ENCODE peak calls at places on chromosome 15, in nine cellular contexts. E, F, U, B, P, L, C, I and G are unnamed samples.

GRCh38 chr15:77094397-77095030 is 23.6 kb upstream of the TSPAN3 start:
- DNase-seq in E (no peak), F (no peak), U (no peak), B (peak), P (no peak), L (no peak), C (no peak), I (no peak), G (no peak)

GRCh38 chr15:60179786-60180391 is 175.8 kb downstream of the FOXB1 start:
- DNase-seq in E (peak), F (peak), U (no peak), B (peak), P (peak), L (peak), C (peak), I (peak), G (peak)

GRCh38 chr15:99105516-99106341 is 849 bp downstream of the SYNM start:
- DNase-seq in E (peak), F (peak), U (peak), B (peak), P (no peak), L (no peak), C (peak), I (peak), G (peak)

GRCh38 chr15:78298983-78299301 is 467 bp downstream of the SKIC8 start:
- DNase-seq in E (no peak), F (peak), U (no peak), B (peak), P (no peak), L (no peak), C (peak), I (peak), G (peak)

GRCh38 chr15:58276924-58277323 is 138.7 kb downstream of the AQP9 start:
- DNase-seq in E (no peak), F (no peak), U (no peak), B (no peak), P (no peak), L (no peak), C (no peak), I (no peak), G (no peak)

GRCh38 chr15:101608182-101608581 is 44.0 kb downstream of the TM2D3 start:
- DNase-seq in E (no peak), F (no peak), U (no peak), B (no peak), P (no peak), L (no peak), C (no peak), I (no peak), G (no peak)

GRCh38 chr15:78768531-78769408 is 42.5 kb downstream of the ADAMTS7 start:
- DNase-seq in E (no peak), F (no peak), U (no peak), B (no peak), P (no peak), L (no peak), C (no peak), I (no peak), G (no peak)

GRCh38 chr15:67039349-67040075 is 25.9 kb upstream of the SMAD3 start:
- DNase-seq in E (no peak), F (no peak), U (no peak), B (no peak), P (no peak), L (no peak), C (no peak), I (no peak), G (no peak)

GRCh38 chr15:25810631-25811077 is 52.5 kb downstream of the ATP10A start:
- DNase-seq in E (no peak), F (peak), U (no peak), B (no peak), P (no peak), L (no peak), C (no peak), I (no peak), G (no peak)

GRCh38 chr15:48966595-48967301 is 3.0 kb upstream of the SHC4 start:
- DNase-seq in E (peak), F (peak), U (peak), B (no peak), P (no peak), L (peak), C (peak), I (peak), G (peak)

GRCh38 chr15:76988874-76989780 is 5.8 kb upstream of the PSTPIP1 start:
- DNase-seq in E (no peak), F (no peak), U (peak), B (no peak), P (no peak), L (no peak), C (peak), I (no peak), G (no peak)

GRCh38 chr15:88638626-88639372 is at the start of gene ISG20:
- DNase-seq in E (peak), F (peak), U (peak), B (peak), P (peak), L (peak), C (peak), I (peak), G (peak)

GRCh38 chr15:98609144-98609852 is 39.0 kb upstream of the IGF1R start:
- DNase-seq in E (peak), F (peak), U (no peak), B (no peak), P (peak), L (peak), C (peak), I (peak), G (peak)

GRCh38 chr15:100114100-100114499 is 227.7 kb downstream of the ADAMTS17 start:
- DNase-seq in E (peak), F (peak), U (no peak), B (no peak), P (no peak), L (no peak), C (peak), I (peak), G (peak)

GRCh38 chr15:68112711-68113110 is 58.6 kb downstream of the PIAS1 start:
- DNase-seq in E (peak), F (peak), U (no peak), B (no peak), P (no peak), L (no peak), C (peak), I (no peak), G (peak)

GRCh38 chr15:31172606-31173005 is 71.1 kb upstream of the TRPM1 start:
- DNase-seq in E (no peak), F (no peak), U (no peak), B (no peak), P (no peak), L (no peak), C (no peak), I (no peak), G (no peak)

GRCh38 chr15:40927497-40928346 is 1.4 kb upstream of the DLL4 start:
- DNase-seq in E (no peak), F (no peak), U (no peak), B (no peak), P (no peak), L (no peak), C (no peak), I (no peak), G (no peak)

GRCh38 chr15:51982013-51982769 is 10.6 kb upstream of the LEO1 start:
- DNase-seq in E (peak), F (peak), U (peak), B (peak), P (no peak), L (peak), C (peak), I (peak), G (peak)

GRCh38 chr15:40721716-40722115 is 26.7 kb downstream of the RAD51 start:
- DNase-seq in E (no peak), F (no peak), U (no peak), B (no peak), P (no peak), L (no peak), C (peak), I (peak), G (peak)

GRCh38 chr15:39756806-39757522 is 25.7 kb downstream of the FSIP1 start:
- DNase-seq in E (no peak), F (peak), U (no peak), B (peak), P (peak), L (peak), C (peak), I (peak), G (peak)

GRCh38 chr15:67025719-67026118 is 39.7 kb upstream of the SMAD3 start:
- DNase-seq in E (peak), F (peak), U (no peak), B (no peak), P (no peak), L (no peak), C (peak), I (peak), G (peak)

GRCh38 chr15:79656151-79656797 is 224.1 kb downstream of the MINAR1 start:
- DNase-seq in E (no peak), F (no peak), U (no peak), B (no peak), P (no peak), L (no peak), C (no peak), I (no peak), G (no peak)

GRCh38 chr15:96538506-96538905 is 208.0 kb downstream of the NR2F2 start:
- DNase-seq in E (no peak), F (no peak), U (no peak), B (no peak), P (no peak), L (no peak), C (no peak), I (no peak), G (no peak)

GRCh38 chr15:35312355-35312754 is 227.3 kb upstream of the NANOGP8 start:
- DNase-seq in E (no peak), F (no peak), U (no peak), B (no peak), P (no peak), L (no peak), C (no peak), I (no peak), G (peak)

GRCh38 chr15:99731336-99732267 is 1.6 kb downstream of the LYSMD4 start:
- DNase-seq in E (no peak), F (no peak), U (no peak), B (no peak), P (no peak), L (no peak), C (no peak), I (peak), G (no peak)

GRCh38 chr15:63256433-63256884 is 20.9 kb upstream of the APH1B start:
- DNase-seq in E (peak), F (peak), U (no peak), B (no peak), P (no peak), L (peak), C (peak), I (peak), G (peak)

GRCh38 chr15:70875001-70875782 is 17.0 kb downstream of the THAP10 start:
- DNase-seq in E (no peak), F (no peak), U (no peak), B (no peak), P (no peak), L (no peak), C (peak), I (peak), G (peak)

GRCh38 chr15:67093146-67093874 is 27.9 kb downstream of the SMAD3 start:
- DNase-seq in E (no peak), F (no peak), U (no peak), B (peak), P (no peak), L (no peak), C (no peak), I (no peak), G (no peak)

GRCh38 chr15:68201153-68201878 is 3.8 kb downstream of the CALML4 start:
- DNase-seq in E (no peak), F (no peak), U (no peak), B (no peak), P (no peak), L (no peak), C (no peak), I (no peak), G (no peak)

GRCh38 chr15:61033938-61034792 is 194.9 kb downstream of the RORA start:
- DNase-seq in E (no peak), F (no peak), U (no peak), B (no peak), P (no peak), L (no peak), C (no peak), I (no peak), G (no peak)

GRCh38 chr15:80929225-80929624 is 60.4 kb downstream of the MESD start:
- DNase-seq in E (peak), F (peak), U (no peak), B (no peak), P (no peak), L (peak), C (peak), I (peak), G (peak)

GRCh38 chr15:69577397-69577796 is 124.8 kb downstream of the RPLP1 start:
- DNase-seq in E (no peak), F (no peak), U (no peak), B (no peak), P (no peak), L (no peak), C (no peak), I (no peak), G (no peak)

DNA sequence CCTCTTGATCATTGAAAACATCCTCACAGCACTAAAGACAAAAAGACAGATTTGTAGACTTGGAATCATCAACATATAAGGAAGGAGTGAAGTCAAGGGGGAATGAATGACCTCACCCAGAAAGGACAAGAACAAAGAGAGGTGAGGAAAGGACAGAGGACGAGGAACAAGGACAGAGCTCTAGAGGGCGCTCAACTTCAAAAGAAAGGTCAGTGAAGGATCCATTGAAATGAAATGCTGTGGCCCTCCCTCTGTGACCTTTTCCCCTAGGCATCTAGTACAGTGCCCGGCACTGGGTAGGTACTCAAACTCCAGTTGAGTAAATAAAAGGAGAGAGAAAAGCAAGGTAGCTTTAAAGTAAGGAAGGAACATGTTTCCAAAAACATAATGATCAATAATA is 2.6 kb downstream of the ATP8B4 start:
- DNase-seq in E (no peak), F (no peak), U (no peak), B (peak), P (no peak), L (no peak), C (peak), I (peak), G (peak)
- H3K4me3 ChIP-seq in E (no peak), F (no peak), U (no peak), B (no peak), P (no peak), L (no peak), C (no peak), I (no peak), G (no peak)

GRCh38 chr15:45198337-45199135 is 10.8 kb upstream of the SHF start:
- DNase-seq in E (peak), F (peak), U (peak), B (peak), P (peak), L (peak), C (peak), I (peak), G (peak)
- H3K4me3 ChIP-seq in E (peak), F (peak), U (peak), B (peak), P (peak), L (peak), C (peak), I (peak), G (peak)

GRCh38 chr15:85704720-85705119 is 90.0 kb downstream of the KLHL25 start:
- DNase-seq in E (peak), F (no peak), U (no peak), B (no peak), P (no peak), L (no peak), C (no peak), I (no peak), G (peak)
- H3K4me3 ChIP-seq in E (no peak), F (no peak), U (no peak), B (peak), P (no peak), L (no peak), C (no peak), I (no peak), G (no peak)

GRCh38 chr15:64460737-64461576 is 579 bp downstream of the ZNF609 start:
- DNase-seq in E (peak), F (peak), U (peak), B (peak), P (no peak), L (peak), C (peak), I (peak), G (peak)

GRCh38 chr15:64464271-64465005 is 4.1 kb downstream of the ZNF609 start:
- DNase-seq in E (no peak), F (peak), U (no peak), B (no peak), P (no peak), L (no peak), C (no peak), I (peak), G (peak)

GRCh38 chr15:64461577-64462162 is 1.3 kb downstream of the ZNF609 start:
- DNase-seq in E (no peak), F (peak), U (no peak), B (no peak), P (no peak), L (no peak), C (no peak), I (peak), G (no peak)

GRCh38 chr15:64460206-64460736 is at the start of gene ZNF609:
- DNase-seq in E (peak), F (peak), U (peak), B (peak), P (peak), L (peak), C (peak), I (peak), G (peak)

DNA sequence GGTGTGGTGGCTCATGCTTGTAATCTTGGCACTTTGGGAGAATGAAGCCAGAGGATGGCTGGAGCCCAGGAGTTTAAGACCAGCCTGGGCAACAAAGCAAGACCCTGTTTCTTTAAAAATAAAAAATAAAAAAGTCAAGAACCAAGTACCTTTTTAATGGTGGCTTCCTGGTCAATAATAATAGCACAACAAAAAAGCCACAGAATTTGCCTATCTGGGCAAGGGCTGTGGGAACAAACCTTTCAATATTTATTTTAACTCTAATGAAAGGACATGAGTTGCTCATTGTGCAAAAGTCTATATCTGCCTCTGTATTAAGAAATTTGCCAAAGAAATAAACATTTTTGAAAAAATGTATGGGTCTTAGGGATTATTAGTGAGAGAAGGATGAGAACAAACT is 2.1 kb downstream of the ZNF609 start:
- DNase-seq in E (no peak), F (no peak), U (no peak), B (no peak), P (no peak), L (no peak), C (no peak), I (no peak), G (no peak)
- H3K4me3 ChIP-seq in E (peak), F (no peak), U (peak), B (peak), P (no peak), L (peak), C (no peak), I (peak), G (no peak)

DNA sequence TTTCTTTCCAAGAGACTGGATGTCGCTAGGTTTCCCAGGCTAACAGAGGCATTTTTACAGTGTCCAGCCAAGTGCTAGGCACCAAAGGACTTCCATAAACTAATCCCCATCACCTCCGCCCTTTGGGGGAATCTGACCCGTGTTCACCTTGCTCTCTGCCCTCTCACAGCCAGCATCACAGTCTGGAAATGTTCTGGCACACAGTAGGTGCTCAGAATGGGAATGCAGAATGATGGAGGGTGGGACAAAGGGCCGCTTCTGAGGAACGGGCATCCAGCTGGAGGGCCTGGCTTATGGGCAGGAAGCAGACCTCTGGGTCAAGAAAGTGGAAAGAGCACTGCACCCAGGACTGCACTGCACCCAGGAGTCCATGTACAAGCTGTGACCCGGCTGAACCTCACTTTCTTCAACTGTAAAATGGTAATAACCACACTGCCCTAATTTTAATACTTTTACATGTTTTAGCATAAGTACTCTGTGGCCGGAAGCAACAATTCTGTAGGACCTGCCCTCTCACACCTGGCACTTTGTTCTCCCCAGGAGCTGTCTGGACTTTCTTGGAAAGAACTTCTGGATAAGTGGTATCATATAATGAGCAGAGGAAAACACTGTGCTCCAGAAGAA is 901 bp upstream of the NMB start:
- DNase-seq in E (no peak), F (no peak), U (no peak), B (peak), P (no peak), L (no peak), C (no peak), I (no peak), G (no peak)
- H3K4me3 ChIP-seq in E (peak), F (peak), U (peak), B (peak), P (peak), L (peak), C (peak), I (peak), G (peak)